ENCODE peak calls at places on chromosomes 16 and 17, in five cellular contexts. K is HCT116, Q is endothelial cell of umbilical vein, G is A549, A is uterus. P is an unnamed sample.

GRCh38 chr17:30332057-30332542 is 1.8 kb downstream of the TMIGD1 start:
- DNase-seq in K (no peak), G (peak), Q (no peak), A (no peak), P (no peak)

GRCh38 chr17:61026818-61027217 is 349.2 kb downstream of the BCAS3 start:
- DNase-seq in Q (no peak), G (no peak), A (no peak), K (no peak), P (no peak)

GRCh38 chr16:85010931-85011845 is at the start of gene ZDHHC7:
- DNase-seq in K (peak), Q (peak), G (peak), A (peak), P (peak)

GRCh38 chr16:50185005-50185505 is 31.9 kb downstream of the TENT4B start:
- DNase-seq in G (peak), Q (peak), A (no peak), K (no peak), P (no peak)

GRCh38 chr16:79426663-79427062 is 173.9 kb downstream of the MAF start:
- DNase-seq in A (no peak), Q (no peak), K (no peak), G (no peak), P (no peak)

GRCh38 chr16:79612207-79612606 is 11.7 kb upstream of the MAF start:
- DNase-seq in K (no peak), G (peak), Q (no peak), A (no peak), P (no peak)

GRCh38 chr17:1764274-1764673 is 2.4 kb downstream of the SERPINF1 start:
- DNase-seq in A (peak), Q (peak), G (no peak), K (no peak), P (peak)

GRCh38 chr17:77456951-77457548 is 316.3 kb downstream of the SEC14L1 start:
- DNase-seq in Q (no peak), G (no peak), A (no peak), K (no peak), P (peak)

GRCh38 chr17:74464730-74465377 is 1.6 kb upstream of the CD300A start:
- DNase-seq in K (no peak), G (no peak), A (no peak), Q (no peak), P (no peak)

GRCh38 chr16:51228097-51228659 is 77.1 kb upstream of the SALL1 start:
- DNase-seq in Q (no peak), G (no peak), K (no peak), A (no peak), P (no peak)

GRCh38 chr16:4682616-4683254 is 10.6 kb upstream of the NUDT16L1 start:
- DNase-seq in G (peak), Q (no peak), A (no peak), K (no peak), P (no peak)

GRCh38 chr16:5354645-5355044 is 257.1 kb upstream of the EEF2KMT start:
- DNase-seq in K (no peak), G (no peak), Q (no peak), A (no peak), P (no peak)

GRCh38 chr17:42686520-42687137 is 4.3 kb downstream of the CNTNAP1 start:
- DNase-seq in G (no peak), K (no peak), A (no peak), Q (no peak), P (no peak)

GRCh38 chr17:81334987-81335386 is 39.9 kb upstream of the SLC38A10 start:
- DNase-seq in K (no peak), A (no peak), Q (no peak), G (no peak), P (no peak)

GRCh38 chr16:9844361-9844760 is 337.9 kb downstream of the GRIN2A start:
- DNase-seq in Q (peak), K (no peak), G (peak), A (no peak), P (no peak)

GRCh38 chr17:44004077-44004760 is at the start of gene NAGS:
- DNase-seq in A (no peak), K (no peak), Q (no peak), G (no peak), P (no peak)

GRCh38 chr17:76579281-76579680 is 6.4 kb downstream of the ST6GALNAC2 start:
- DNase-seq in K (no peak), A (no peak), G (no peak), Q (no peak), P (no peak)

GRCh38 chr17:61444831-61445230 is 7.4 kb upstream of the TBX4 start:
- DNase-seq in Q (no peak), G (peak), K (no peak), A (no peak), P (no peak)

GRCh38 chr16:27322858-27323780 is 9.3 kb downstream of the IL4R start:
- DNase-seq in K (no peak), A (peak), G (no peak), Q (no peak), P (peak)

GRCh38 chr17:77444653-77445029 is 303.9 kb downstream of the SEC14L1 start:
- DNase-seq in G (no peak), K (no peak), Q (no peak), A (peak), P (no peak)

GRCh38 chr17:19645608-19646250 is 2.8 kb upstream of the ALDH3A2 start:
- DNase-seq in A (no peak), K (no peak), Q (peak), G (peak), P (peak)

GRCh38 chr16:22370038-22370541 is 4.3 kb downstream of the CDR2 start:
- DNase-seq in Q (peak), G (no peak), K (no peak), A (no peak), P (no peak)

GRCh38 chr16:88478115-88478514 is 25.0 kb downstream of the ZFPM1 start:
- DNase-seq in G (no peak), A (no peak), Q (no peak), K (no peak), P (no peak)

GRCh38 chr16:4142268-4142667 is 26.0 kb upstream of the ADCY9 start:
- DNase-seq in G (no peak), A (no peak), Q (no peak), K (no peak), P (no peak)

GRCh38 chr16:19804538-19805323 is 79.9 kb downstream of the GPRC5B start:
- DNase-seq in K (no peak), Q (peak), G (no peak), A (peak), P (peak)

GRCh38 chr16:67346328-67346727 is 19.7 kb downstream of the LRRC36 start:
- DNase-seq in G (peak), A (no peak), Q (peak), K (no peak), P (no peak)

GRCh38 chr17:83196973-83197880 is 117.8 kb downstream of the METRNL start:
- DNase-seq in Q (no peak), A (no peak), K (no peak), G (no peak), P (peak)

GRCh38 chr16:86142801-86143236 is 243.9 kb downstream of the IRF8 start:
- DNase-seq in K (no peak), Q (no peak), G (no peak), A (no peak), P (no peak)

GRCh38 chr16:13436641-13437423 is 483.1 kb upstream of the ERCC4 start:
- DNase-seq in G (peak), Q (no peak), K (no peak), A (no peak), P (no peak)

GRCh38 chr17:68435876-68436842 is 21.1 kb downstream of the WIPI1 start:
- DNase-seq in G (peak), K (peak), A (peak), Q (peak), P (peak)

GRCh38 chr16:67182288-67182687 is 1.5 kb downstream of the MATCAP1 start:
- DNase-seq in G (no peak), K (no peak), Q (no peak), A (no peak), P (no peak)

GRCh38 chr16:48105456-48105855 is 50.3 kb downstream of the ABCC12 start:
- DNase-seq in Q (no peak), K (no peak), G (no peak), A (no peak), P (no peak)

GRCh38 chr16:24540575-24541240 is 1.3 kb downstream of the RBBP6 start:
- DNase-seq in G (peak), K (no peak), A (no peak), Q (peak), P (no peak)

GRCh38 chr17:8829036-8829941 is 30.1 kb upstream of the MFSD6L start:
- DNase-seq in K (no peak), G (no peak), Q (no peak), A (no peak), P (no peak)

GRCh38 chr17:8825802-8826201 is 26.6 kb upstream of the MFSD6L start:
- DNase-seq in K (no peak), A (no peak), Q (no peak), G (no peak), P (peak)

GRCh38 chr17:8828517-8828875 is 29.3 kb upstream of the MFSD6L start:
- DNase-seq in K (no peak), A (no peak), Q (no peak), G (no peak), P (no peak)

GRCh38 chr17:8830141-8830540 is 31.0 kb upstream of the MFSD6L start:
- DNase-seq in Q (no peak), A (no peak), K (no peak), G (no peak), P (no peak)

DNA sequence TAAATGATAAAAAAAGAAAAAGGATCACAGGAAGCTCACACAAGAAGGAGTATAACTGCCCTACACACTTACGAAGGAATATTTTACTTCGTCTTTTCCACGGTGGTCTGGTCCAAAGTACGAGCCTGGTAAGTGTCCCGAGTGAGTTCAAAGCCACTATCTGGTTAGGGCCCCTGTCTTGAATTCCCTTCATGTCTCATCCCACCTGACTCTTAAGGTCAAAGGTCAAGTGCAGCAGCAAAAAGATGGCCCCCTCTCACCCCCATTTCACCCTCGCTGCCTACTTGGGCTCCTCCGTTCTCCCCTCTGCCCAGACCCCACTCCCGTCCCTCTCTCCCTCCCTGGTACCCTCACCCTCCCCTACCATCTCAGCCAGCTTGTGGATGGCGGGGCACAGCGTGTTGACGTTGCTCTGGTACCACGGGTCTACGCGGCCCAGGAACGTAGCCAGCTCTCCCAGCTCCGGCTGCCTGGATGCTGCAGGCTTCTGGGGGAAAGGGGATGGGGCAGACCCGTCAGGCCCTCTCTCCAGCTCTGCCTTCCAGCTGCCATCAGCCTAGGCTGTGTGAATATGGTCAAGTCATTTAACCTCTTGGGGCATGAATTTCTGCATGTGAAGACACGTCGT is 27.8 kb upstream of the MFSD6L start:
- DNase-seq in K (no peak), G (no peak), A (no peak), Q (no peak), P (no peak)
- TF ChIP-seq POLR2A in K (no peak), G (no peak), A (no peak), Q (no peak), P (no peak)

GRCh38 chr16:1107731-1108130 is 11.7 kb upstream of the C1QTNF8 start:
- DNase-seq in G (no peak), A (no peak), Q (no peak), K (no peak), P (no peak)

GRCh38 chr16:1106659-1107058 is 10.6 kb upstream of the C1QTNF8 start:
- DNase-seq in K (no peak), A (no peak), Q (no peak), G (no peak), P (no peak)

GRCh38 chr16:1107141-1107540 is 11.1 kb upstream of the C1QTNF8 start:
- DNase-seq in A (no peak), K (no peak), Q (no peak), G (no peak), P (no peak)

GRCh38 chr16:1109648-1110047 is 13.6 kb upstream of the C1QTNF8 start:
- DNase-seq in G (no peak), K (no peak), A (no peak), Q (no peak), P (no peak)

DNA sequence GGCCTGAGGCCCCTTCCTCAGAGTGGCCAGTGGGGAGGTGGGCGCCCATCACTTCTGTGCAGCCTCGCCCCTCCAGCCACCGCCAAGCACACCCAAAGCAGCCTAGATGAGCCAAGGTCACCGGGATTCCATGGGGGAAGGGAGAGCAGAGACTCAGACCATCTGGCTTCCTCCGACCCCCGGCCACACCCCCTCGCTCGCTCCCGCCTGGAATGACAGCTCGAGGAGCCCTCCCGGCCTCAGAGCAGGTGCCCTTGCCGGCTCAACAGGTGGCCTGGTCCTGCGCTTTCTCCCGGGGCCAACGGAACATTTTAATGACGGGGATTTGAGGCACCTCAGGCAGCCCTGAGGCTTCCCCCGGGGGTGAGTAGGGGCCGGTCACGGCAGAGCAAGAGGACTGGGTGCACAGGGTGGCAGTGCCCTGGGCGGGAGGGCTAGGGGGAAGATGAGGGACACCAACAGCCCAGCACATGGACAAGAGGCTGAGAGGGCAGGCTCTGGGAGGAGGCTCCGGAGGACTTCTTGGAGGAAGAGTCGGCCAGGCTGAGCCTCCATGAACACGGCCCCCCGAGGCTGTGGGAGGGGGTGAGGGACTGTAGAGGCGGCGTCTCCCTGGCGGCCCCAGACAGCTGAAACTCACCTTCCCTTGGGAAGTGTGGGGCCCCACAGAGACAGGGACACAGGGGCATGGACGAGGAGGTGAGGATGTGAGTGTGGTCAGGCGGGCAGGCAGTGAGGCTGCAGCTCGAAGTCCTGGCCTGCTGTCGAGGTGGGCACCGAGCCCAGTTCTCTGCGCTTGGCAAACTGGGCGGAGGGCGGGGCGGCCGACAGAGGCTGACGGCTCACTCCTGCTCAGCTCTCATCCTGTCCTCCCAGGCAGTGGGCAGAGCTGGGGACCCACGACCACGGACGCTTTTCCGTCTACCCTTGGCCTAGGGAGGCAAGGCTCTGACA is 12.5 kb upstream of the C1QTNF8 start:
- DNase-seq in G (no peak), K (no peak), Q (no peak), A (peak), P (no peak)
- TF ChIP-seq POLR2A in G (no peak), K (no peak), Q (no peak), A (no peak), P (no peak)

DNA sequence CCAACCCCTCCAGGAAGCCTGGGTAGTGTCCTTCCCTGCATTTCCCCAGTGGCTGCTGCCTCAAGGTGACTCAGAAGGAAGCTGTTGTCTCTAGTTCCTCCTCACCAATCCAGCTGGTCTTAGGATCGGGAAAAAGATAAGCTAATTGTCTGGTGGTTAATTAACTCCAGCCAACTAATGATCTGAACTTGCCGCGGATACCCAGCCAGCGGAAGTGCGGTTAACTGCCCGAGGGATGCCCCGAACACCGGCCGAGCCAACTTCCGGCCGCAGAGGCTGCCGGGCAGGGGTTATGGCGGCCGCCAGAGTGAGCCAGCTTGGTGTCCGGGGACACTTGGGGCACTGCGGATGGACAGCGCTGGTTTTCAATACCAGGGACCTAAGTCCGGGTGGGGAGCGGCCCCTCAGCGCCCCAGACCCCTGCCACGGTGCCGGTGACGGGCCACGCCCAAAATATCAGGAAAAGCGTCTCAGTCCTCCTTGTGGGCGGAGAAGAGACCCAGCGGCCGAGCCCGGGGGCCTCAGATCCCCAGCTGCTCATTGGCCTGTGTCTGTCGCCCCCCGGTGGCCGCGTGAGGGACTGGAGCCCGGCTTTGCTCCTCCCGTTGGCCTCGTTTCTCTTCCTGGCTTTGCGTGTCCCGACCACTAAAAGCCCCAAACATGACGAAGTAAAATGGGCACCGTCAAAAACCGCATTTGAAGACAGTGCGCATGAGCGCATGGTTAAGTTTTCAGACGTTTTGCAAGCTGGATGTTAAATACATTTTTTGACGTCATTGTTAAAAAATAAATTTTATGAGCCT is 10.2 kb upstream of the PRSS22 start:
- DNase-seq in G (peak), K (peak), Q (peak), A (peak), P (peak)
- TF ChIP-seq POLR2A in G (peak), K (peak), Q (peak), A (peak), P (peak)

DNA sequence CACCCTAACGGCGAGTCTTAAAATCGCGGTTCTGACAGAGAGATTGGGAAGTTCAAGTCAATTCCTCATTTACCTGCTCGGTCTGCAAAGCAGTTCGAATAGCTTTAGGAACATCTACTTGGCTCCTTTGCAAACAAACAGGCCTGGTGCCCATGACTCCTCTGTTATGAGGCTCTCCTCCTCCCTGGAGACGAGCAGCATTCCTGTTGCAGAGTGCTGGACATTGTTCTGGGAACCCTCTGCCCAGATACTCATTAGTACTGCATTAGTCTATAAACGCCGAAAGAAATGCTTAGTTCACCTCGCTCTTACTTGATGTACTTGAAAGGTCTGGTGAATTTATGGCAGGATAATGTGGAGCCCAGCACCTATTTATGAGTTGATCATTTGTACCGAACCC is 479.1 kb upstream of the PSMD7 start:
- DNase-seq in K (no peak), Q (no peak), G (no peak), A (no peak), P (no peak)
- TF ChIP-seq POLR2A in K (no peak), Q (no peak), G (no peak), A (no peak), P (no peak)

GRCh38 chr17:78977992-78978973 is 1.4 kb downstream of the LGALS3BP start:
- DNase-seq in A (no peak), Q (no peak), G (no peak), K (no peak), P (no peak)

GRCh38 chr17:78980624-78980972 is 875 bp upstream of the LGALS3BP start:
- DNase-seq in K (no peak), A (no peak), Q (no peak), G (no peak), P (no peak)

GRCh38 chr17:78981010-78981888 is 1.5 kb upstream of the LGALS3BP start:
- DNase-seq in K (no peak), Q (no peak), A (no peak), G (no peak), P (no peak)

GRCh38 chr17:78977681-78977943 is 2.1 kb downstream of the LGALS3BP start:
- DNase-seq in K (no peak), Q (no peak), G (no peak), A (no peak), P (no peak)

GRCh38 chr17:78979780-78980623 is at the start of gene LGALS3BP:
- DNase-seq in K (peak), G (peak), A (peak), Q (no peak), P (peak)
- TF ChIP-seq POLR2A in K (peak), G (no peak), A (peak), Q (no peak), P (peak)

P was measured in Peyer's patch.